ENCODE peak calls at places on chromosomes 3 and 15, in seven cellular contexts. One of them, this sample, is unnamed.

GRCh38 chr3:45182915-45183881 is 37.0 kb upstream of the CDCP1 start:
- DNase-seq in pancreas: peak; percentile 63
- DNase-seq in fibroblast of the aortic adventitia: peak; percentile 86
- DNase-seq in EL: peak; percentile 75
- DNase-seq in NCI-H1105: no peak
- DNase-seq in nephron progenitor cell: peak; percentile 30
- DNase-seq in C1 segment of cervical spinal cord: no peak
- DNase-seq in this sample: peak; percentile 75

GRCh38 chr3:71416868-71417267 is 166.7 kb downstream of the FOXP1 start:
- DNase-seq in pancreas: no peak
- DNase-seq in fibroblast of the aortic adventitia: no peak
- DNase-seq in EL: no peak
- DNase-seq in NCI-H1105: no peak
- DNase-seq in nephron progenitor cell: no peak
- DNase-seq in C1 segment of cervical spinal cord: no peak
- DNase-seq in this sample: no peak

GRCh38 chr15:55289011-55289572 is 521 bp downstream of the RAB27A start:
- DNase-seq in pancreas: peak; percentile 63
- DNase-seq in fibroblast of the aortic adventitia: peak; percentile 47
- DNase-seq in EL: peak; percentile 30
- DNase-seq in NCI-H1105: no peak
- DNase-seq in nephron progenitor cell: peak; percentile 25
- DNase-seq in C1 segment of cervical spinal cord: peak; percentile 31
- DNase-seq in this sample: peak; percentile 63

GRCh38 chr3:40627095-40627494 is 102.3 kb downstream of the ZNF621 start:
- DNase-seq in pancreas: no peak
- DNase-seq in fibroblast of the aortic adventitia: no peak
- DNase-seq in EL: no peak
- DNase-seq in NCI-H1105: no peak
- DNase-seq in nephron progenitor cell: no peak
- DNase-seq in C1 segment of cervical spinal cord: no peak
- DNase-seq in this sample: no peak

GRCh38 chr3:144018776-144019175 is 47.2 kb downstream of the DIPK2A start:
- DNase-seq in pancreas: no peak
- DNase-seq in fibroblast of the aortic adventitia: peak; percentile 77
- DNase-seq in EL: peak; percentile 89
- DNase-seq in NCI-H1105: no peak
- DNase-seq in nephron progenitor cell: no peak
- DNase-seq in C1 segment of cervical spinal cord: no peak
- DNase-seq in this sample: peak; percentile 34

GRCh38 chr3:195253981-195254432 is 17.0 kb downstream of the XXYLT1 start:
- DNase-seq in pancreas: no peak
- DNase-seq in fibroblast of the aortic adventitia: no peak
- DNase-seq in EL: no peak
- DNase-seq in NCI-H1105: no peak
- DNase-seq in nephron progenitor cell: peak; percentile 46
- DNase-seq in C1 segment of cervical spinal cord: no peak
- DNase-seq in this sample: no peak

GRCh38 chr15:48754011-48754410 is 56.9 kb downstream of the CEP152 start:
- DNase-seq in pancreas: no peak
- DNase-seq in fibroblast of the aortic adventitia: no peak
- DNase-seq in EL: peak; percentile 49
- DNase-seq in NCI-H1105: no peak
- DNase-seq in nephron progenitor cell: no peak
- DNase-seq in C1 segment of cervical spinal cord: no peak
- DNase-seq in this sample: no peak

GRCh38 chr15:44537728-44538240 is 837 bp downstream of the EIF3J start:
- DNase-seq in pancreas: no peak
- DNase-seq in fibroblast of the aortic adventitia: peak; percentile 48
- DNase-seq in EL: peak; percentile 55
- DNase-seq in NCI-H1105: no peak
- DNase-seq in nephron progenitor cell: peak; percentile 7
- DNase-seq in C1 segment of cervical spinal cord: no peak
- DNase-seq in this sample: no peak

GRCh38 chr15:43241100-43241499 is 20.3 kb upstream of the EPB42 start:
- DNase-seq in pancreas: no peak
- DNase-seq in fibroblast of the aortic adventitia: peak; percentile 97
- DNase-seq in EL: no peak
- DNase-seq in NCI-H1105: no peak
- DNase-seq in nephron progenitor cell: no peak
- DNase-seq in C1 segment of cervical spinal cord: peak; percentile 45
- DNase-seq in this sample: peak; percentile 87

GRCh38 chr3:111810909-111811308 is 48.2 kb upstream of the PHLDB2 start:
- DNase-seq in pancreas: no peak
- DNase-seq in fibroblast of the aortic adventitia: peak; percentile 83
- DNase-seq in EL: peak; percentile 89
- DNase-seq in NCI-H1105: no peak
- DNase-seq in nephron progenitor cell: no peak
- DNase-seq in C1 segment of cervical spinal cord: no peak
- DNase-seq in this sample: peak; percentile 47

GRCh38 chr3:141680620-141681389 is 57.3 kb upstream of the RNF7 start:
- DNase-seq in pancreas: no peak
- DNase-seq in fibroblast of the aortic adventitia: peak; percentile 59
- DNase-seq in EL: peak; percentile 78
- DNase-seq in NCI-H1105: peak; percentile 90
- DNase-seq in nephron progenitor cell: no peak
- DNase-seq in C1 segment of cervical spinal cord: no peak
- DNase-seq in this sample: peak; percentile 29

GRCh38 chr3:138361561-138361971 is 13.2 kb downstream of the MRAS start:
- DNase-seq in pancreas: no peak
- DNase-seq in fibroblast of the aortic adventitia: no peak
- DNase-seq in EL: no peak
- DNase-seq in NCI-H1105: no peak
- DNase-seq in nephron progenitor cell: peak; percentile 35
- DNase-seq in C1 segment of cervical spinal cord: no peak
- DNase-seq in this sample: no peak

GRCh38 chr3:127525373-127525772 is 65.2 kb downstream of the TPRA1 start:
- DNase-seq in pancreas: no peak
- DNase-seq in fibroblast of the aortic adventitia: peak; percentile 5
- DNase-seq in EL: peak; percentile 25
- DNase-seq in NCI-H1105: no peak
- DNase-seq in nephron progenitor cell: no peak
- DNase-seq in C1 segment of cervical spinal cord: no peak
- DNase-seq in this sample: no peak

GRCh38 chr15:75460646-75461045 is 9.2 kb upstream of the SIN3A start:
- DNase-seq in pancreas: no peak
- DNase-seq in fibroblast of the aortic adventitia: no peak
- DNase-seq in EL: no peak
- DNase-seq in NCI-H1105: no peak
- DNase-seq in nephron progenitor cell: no peak
- DNase-seq in C1 segment of cervical spinal cord: no peak
- DNase-seq in this sample: no peak

This sample was measured in GM03348.